ENCODE peak calls at places on chromosomes 13 and 19, in six cellular contexts. C is mammary epithelial cell, J is left lobe of liver, Q is Caco-2, Y is NCI-H1105 treated with DMSO at 0.1 percent for 48 hours, G is smooth muscle cell of the brain vasculature. F is an unnamed sample.

GRCh38 chr13:85590231-85590931 is 208.8 kb downstream of the SLITRK6 start:
- DNase-seq in C (peak), Y (no peak), Q (no peak), J (no peak), G (no peak), F (no peak)

GRCh38 chr13:42312817-42313431 is 41.0 kb downstream of the AKAP11 start:
- DNase-seq in G (no peak), Q (no peak), C (peak), Y (no peak), J (no peak), F (no peak)

GRCh38 chr13:30033681-30034447 is 183.4 kb upstream of the UBL3 start:
- DNase-seq in G (peak), Q (no peak), J (no peak), Y (no peak), C (peak), F (no peak)

GRCh38 chr19:34184880-34185491 is 12.7 kb downstream of the LSM14A start:
- DNase-seq in J (no peak), Q (no peak), C (no peak), G (no peak), Y (no peak), F (no peak)

GRCh38 chr19:56124578-56124977 is 3.5 kb upstream of the ZNF787 start:
- DNase-seq in Y (no peak), G (no peak), C (no peak), J (no peak), Q (no peak), F (no peak)

GRCh38 chr13:49935171-49936084 is 712 bp downstream of the SPRYD7 start:
- DNase-seq in J (no peak), Y (no peak), C (peak), G (peak), Q (peak), F (peak)

GRCh38 chr13:113116206-113116800 is 6.3 kb upstream of the F10 start:
- DNase-seq in Y (no peak), G (no peak), C (no peak), J (peak), Q (no peak), F (no peak)

GRCh38 chr19:31271569-31271911 is 77.7 kb downstream of the TSHZ3 start:
- DNase-seq in C (no peak), J (no peak), Q (no peak), Y (peak), G (no peak), F (no peak)

F was measured in left kidney.